ENCODE peak calls at places on chromosomes 2 and 18, in nine cellular contexts. B, T, U, I, G, O, L, Q and P are unnamed samples.

GRCh38 chr18:58449366-58449935 is 179.4 kb downstream of the ALPK2 start:
- DNase-seq in B (no peak), T (no peak), U (no peak), I (no peak), G (no peak), O (no peak), L (no peak), Q (no peak), P (no peak)

GRCh38 chr2:203533696-203534471 is 1.2 kb downstream of the RAPH1 start:
- DNase-seq in B (no peak), T (peak; percentile 53), U (no peak), I (no peak), G (peak; percentile 41), O (peak; percentile 87), L (no peak), Q (no peak), P (no peak)

GRCh38 chr2:46183426-46183825 is 113.8 kb upstream of the EPAS1 start:
- DNase-seq in B (no peak), T (no peak), U (no peak), I (no peak), G (no peak), O (no peak), L (no peak), Q (no peak), P (no peak)

GRCh38 chr2:80303006-80303741 is 1.4 kb downstream of the LRRTM1 start:
- DNase-seq in B (no peak), T (no peak), U (no peak), I (peak; percentile 38), G (no peak), O (peak; percentile 8), L (no peak), Q (no peak), P (no peak)

GRCh38 chr2:216695401-216695821 is at the start of gene IGFBP5:
- DNase-seq in B (peak; percentile 69), T (no peak), U (peak; percentile 87), I (peak; percentile 91), G (no peak), O (peak; percentile 91), L (peak; percentile 97), Q (no peak), P (no peak)

GRCh38 chr2:240451108-240451611 is 15.7 kb downstream of the GPC1 start:
- DNase-seq in B (no peak), T (no peak), U (no peak), I (peak; percentile 49), G (no peak), O (peak; percentile 19), L (no peak), Q (no peak), P (no peak)

GRCh38 chr2:207772081-207772843 is 2.6 kb upstream of the FZD5 start:
- DNase-seq in B (no peak), T (no peak), U (peak; percentile 38), I (peak; percentile 62), G (no peak), O (peak; percentile 45), L (peak; percentile 23), Q (no peak), P (no peak)

GRCh38 chr2:42328148-42328833 is 32.7 kb downstream of the COX7A2L start:
- DNase-seq in B (no peak), T (peak; percentile 39), U (no peak), I (no peak), G (peak; percentile 60), O (peak; percentile 25), L (no peak), Q (no peak), P (no peak)

GRCh38 chr2:173884403-173884802 is 80.8 kb downstream of the SP3 start:
- DNase-seq in B (no peak), T (peak; percentile 39), U (peak; percentile 76), I (peak; percentile 68), G (peak; percentile 41), O (peak; percentile 29), L (peak; percentile 48), Q (peak; percentile 55), P (no peak)

GRCh38 chr2:62071126-62071598 is 124.8 kb upstream of the B3GNT2 start:
- DNase-seq in B (no peak), T (no peak), U (no peak), I (no peak), G (no peak), O (peak; percentile 21), L (peak; percentile 36), Q (no peak), P (no peak)

GRCh38 chr18:34660572-34660971 is 49.5 kb upstream of the DTNA start:
- DNase-seq in B (no peak), T (no peak), U (no peak), I (no peak), G (no peak), O (peak; percentile 21), L (no peak), Q (no peak), P (no peak)

GRCh38 chr18:43692291-43692690 is 415.0 kb upstream of the SYT4 start:
- DNase-seq in B (no peak), T (no peak), U (no peak), I (no peak), G (no peak), O (peak; percentile 89), L (no peak), Q (no peak), P (no peak)

DNA sequence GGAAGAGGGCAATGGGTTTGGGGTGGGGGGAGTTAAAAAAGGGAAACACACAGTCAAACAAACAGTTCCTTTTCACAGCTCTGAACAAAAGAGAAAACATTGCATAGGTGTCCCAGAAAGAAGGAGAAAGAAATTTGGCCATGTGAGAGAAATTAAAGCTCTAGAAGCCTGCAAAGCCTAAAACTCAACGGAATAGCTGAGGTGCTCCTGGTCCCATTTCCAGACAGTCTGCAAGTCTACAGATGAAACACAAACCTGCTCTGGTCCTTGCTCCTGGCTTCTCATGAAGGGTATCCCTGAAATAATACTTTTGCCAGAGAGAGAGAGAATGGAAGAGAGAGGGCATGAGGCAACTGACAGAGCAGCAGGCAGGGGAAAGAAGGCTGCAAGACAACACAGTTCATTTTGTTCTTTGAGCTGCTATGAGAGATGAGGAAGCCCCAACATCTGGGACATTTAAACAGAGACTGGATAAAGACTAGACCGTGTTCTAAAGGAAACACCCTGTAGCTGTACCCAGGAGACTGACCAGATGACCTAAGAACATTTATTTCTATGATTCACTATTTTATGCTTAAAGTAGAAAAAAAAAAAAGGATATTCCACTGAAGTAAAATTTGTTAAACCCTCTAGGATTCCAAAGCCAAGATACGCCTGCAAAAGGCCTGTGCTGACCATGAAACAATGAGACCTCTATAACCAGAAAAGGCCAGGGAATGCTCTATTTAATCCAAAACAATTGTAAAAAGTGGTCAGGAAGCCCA is 57.3 kb upstream of the CYP26B1 start:
- DNase-seq in B (no peak), T (no peak), U (no peak), I (no peak), G (no peak), O (peak; percentile 22), L (no peak), Q (no peak), P (no peak)
- H3K27ac ChIP-seq in B (peak overlapping the region; percentile 21), T (no peak overlapping the region), U (peak overlapping the region; percentile 40), I (no peak overlapping the region), G (no peak overlapping the region), O (no peak overlapping the region), L (no peak overlapping the region), Q (no peak overlapping the region), P (no peak overlapping the region)

DNA sequence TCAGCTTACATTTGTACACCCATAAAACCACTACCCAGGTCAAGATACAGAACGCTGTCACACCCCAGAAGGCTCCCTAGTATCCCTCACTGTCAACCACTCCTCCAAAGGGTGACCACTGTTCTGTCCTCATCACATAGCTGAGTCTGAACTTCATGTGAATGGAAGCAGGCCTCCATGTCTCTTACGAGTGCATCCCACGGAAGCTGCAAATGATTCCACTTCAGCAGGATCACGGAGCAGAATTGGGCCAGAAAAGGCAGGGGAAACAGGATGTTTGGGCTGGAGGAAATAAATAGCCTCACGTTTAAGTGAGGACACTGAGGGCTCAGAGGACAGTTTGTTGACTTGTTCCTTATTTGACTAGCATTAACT is 38.4 kb downstream of the LBH start:
- DNase-seq in B (no peak), T (no peak), U (no peak), I (no peak), G (no peak), O (no peak), L (no peak), Q (no peak), P (no peak)
- H3K27ac ChIP-seq in B (no peak overlapping the region), T (no peak overlapping the region), U (no peak overlapping the region), I (no peak overlapping the region), G (no peak overlapping the region), O (no peak overlapping the region), L (no peak overlapping the region), Q (no peak overlapping the region), P (no peak overlapping the region)

GRCh38 chr2:85952196-85952734 is 63.5 kb upstream of the ST3GAL5 start:
- DNase-seq in B (no peak), T (no peak), U (no peak), I (no peak), G (no peak), O (no peak), L (no peak), Q (no peak), P (no peak)

GRCh38 chr2:85950743-85951142 is 62.0 kb upstream of the ST3GAL5 start:
- DNase-seq in B (no peak), T (no peak), U (no peak), I (no peak), G (no peak), O (no peak), L (no peak), Q (no peak), P (no peak)

GRCh38 chr2:85947593-85947992 is 58.8 kb upstream of the ST3GAL5 start:
- DNase-seq in B (no peak), T (no peak), U (no peak), I (no peak), G (no peak), O (no peak), L (no peak), Q (no peak), P (no peak)

GRCh38 chr2:85951351-85952067 is 62.7 kb upstream of the ST3GAL5 start:
- DNase-seq in B (no peak), T (no peak), U (no peak), I (no peak), G (no peak), O (no peak), L (no peak), Q (no peak), P (no peak)

GRCh38 chr2:85949280-85949679 is 60.5 kb upstream of the ST3GAL5 start:
- DNase-seq in B (no peak), T (no peak), U (peak; percentile 63), I (no peak), G (no peak), O (no peak), L (no peak), Q (no peak), P (no peak)
- H3K27ac ChIP-seq in B (no peak overlapping the region), T (no peak overlapping the region), U (no peak overlapping the region), I (no peak overlapping the region), G (no peak overlapping the region), O (no peak overlapping the region), L (no peak overlapping the region), Q (no peak overlapping the region), P (no peak overlapping the region)

DNA sequence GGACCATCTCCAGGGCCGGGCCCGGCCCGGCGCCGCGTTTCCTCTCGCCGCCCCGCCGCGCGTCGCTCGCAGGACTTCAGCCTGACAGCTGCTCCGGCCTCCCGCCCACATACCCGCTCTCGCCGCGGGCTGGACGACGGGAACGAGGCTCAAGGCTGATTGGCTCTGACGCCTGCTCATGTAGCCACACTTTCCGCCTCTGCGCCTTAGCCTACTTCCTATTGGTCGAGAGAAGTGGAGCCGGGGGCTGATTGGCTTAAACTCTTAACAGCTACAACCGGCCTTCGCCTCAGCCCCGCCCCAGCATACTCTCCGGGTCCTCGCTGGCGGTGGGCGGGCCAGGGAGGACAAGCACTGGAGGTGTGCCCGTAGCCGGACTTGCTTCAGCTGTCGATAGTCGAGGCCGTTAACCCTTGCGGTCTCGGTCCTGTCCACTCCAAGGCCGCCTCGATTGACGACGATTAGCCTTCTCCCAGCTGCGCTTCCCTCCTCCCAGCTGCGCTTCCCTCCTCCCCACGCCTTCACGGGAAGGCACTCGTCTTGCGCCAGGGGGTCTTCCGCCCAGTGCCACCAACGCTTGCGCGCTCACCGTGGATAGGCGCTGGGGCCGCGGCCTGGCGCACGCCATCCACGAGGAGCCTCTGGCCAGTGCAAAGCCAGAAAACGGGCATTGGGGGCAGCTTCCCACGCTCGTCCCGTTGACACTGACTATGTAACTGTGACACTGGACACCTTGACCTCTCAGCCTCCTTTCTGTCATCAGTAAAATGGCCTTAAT is at the start of gene PRADC1:
- DNase-seq in B (peak; percentile 97), T (peak; percentile 100), U (peak; percentile 99), I (peak; percentile 99), G (peak; percentile 99), O (peak; percentile 100), L (peak; percentile 99), Q (peak; percentile 100), P (peak; percentile 99)
- H3K27ac ChIP-seq in B (peak within 1 kb of the TSS; percentile 90), T (peak within 1 kb of the TSS; percentile 68), U (peak within 1 kb of the TSS; percentile 91), I (peak within 1 kb of the TSS; percentile 12), G (peak within 1 kb of the TSS; percentile 78), O (peak within 1 kb of the TSS; percentile 90), L (peak within 1 kb of the TSS; percentile 89), Q (peak within 1 kb of the TSS; percentile 82), P (peak within 1 kb of the TSS; percentile 78)